ENCODE peak calls at places on chromosomes 16 and 17, in four cellular contexts. N is tibial artery, Z is heart right ventricle, J is astrocyte of the spinal cord. E is an unnamed sample.

GRCh38 chr17:45574376-45574775 is 83.9 kb upstream of the PLEKHM1 start:
- DNase-seq in N (no peak), Z (no peak), J (peak), E (no peak)

GRCh38 chr16:50448522-50448921 is 79.7 kb upstream of the BRD7 start:
- DNase-seq in N (peak), Z (no peak), J (no peak), E (no peak)

GRCh38 chr16:84819644-84820304 is at the start of gene CRISPLD2:
- DNase-seq in N (peak), Z (peak), J (peak), E (peak)

GRCh38 chr17:55768946-55769624 is 18.2 kb downstream of the PCTP start:
- DNase-seq in N (no peak), Z (no peak), J (no peak), E (no peak)

GRCh38 chr16:11359370-11359769 is 14.1 kb downstream of the RMI2 start:
- DNase-seq in N (no peak), Z (no peak), J (peak), E (no peak)

GRCh38 chr17:78762007-78762406 is 20.1 kb downstream of the CYTH1 start:
- DNase-seq in N (no peak), Z (no peak), J (no peak), E (no peak)

GRCh38 chr16:66523861-66524354 is 26.0 kb downstream of the TK2 start:
- DNase-seq in N (no peak), Z (no peak), J (no peak), E (no peak)

GRCh38 chr17:60832206-60832605 is 154.6 kb downstream of the BCAS3 start:
- DNase-seq in N (no peak), Z (no peak), J (peak), E (no peak)

GRCh38 chr17:71496552-71496951 is 624.3 kb upstream of the SOX9 start:
- DNase-seq in N (no peak), Z (no peak), J (no peak), E (no peak)

GRCh38 chr17:31623990-31624389 is 232.5 kb downstream of the RAB11FIP4 start:
- DNase-seq in N (no peak), Z (no peak), J (no peak), E (no peak)

GRCh38 chr17:43927101-43927935 is 15.0 kb downstream of the PPY start:
- DNase-seq in N (no peak), Z (peak), J (no peak), E (no peak)

GRCh38 chr16:89134269-89134668 is 37.3 kb upstream of the CDH15 start:
- DNase-seq in N (peak), Z (no peak), J (no peak), E (no peak)

GRCh38 chr16:49697631-49698030 is 158.3 kb downstream of the ZNF423 start:
- DNase-seq in N (no peak), Z (no peak), J (no peak), E (no peak)

GRCh38 chr17:27546624-27547300 is 84.2 kb upstream of the LGALS9 start:
- DNase-seq in N (no peak), Z (no peak), J (peak), E (no peak)

GRCh38 chr16:10745856-10746255 is 2.2 kb downstream of the NUBP1 start:
- DNase-seq in N (no peak), Z (no peak), J (no peak), E (no peak)

GRCh38 chr17:47076171-47076570 is 97.1 kb upstream of the RPRML start:
- DNase-seq in N (no peak), Z (no peak), J (peak), E (no peak)

GRCh38 chr16:68396481-68396880 is 51.8 kb downstream of the SMPD3 start:
- DNase-seq in N (no peak), Z (no peak), J (peak), E (no peak)

GRCh38 chr16:4506450-4506849 is 30.3 kb downstream of the HMOX2 start:
- DNase-seq in N (peak), Z (no peak), J (peak), E (no peak)

GRCh38 chr17:78529871-78530670 is 47.1 kb downstream of the DNAH17 start:
- DNase-seq in N (peak), Z (no peak), J (no peak), E (no peak)

GRCh38 chr17:1039511-1040215 is 42.7 kb downstream of the TIMM22 start:
- DNase-seq in N (peak), Z (peak), J (no peak), E (peak)

GRCh38 chr16:87548086-87548485 is 54.2 kb upstream of the JPH3 start:
- DNase-seq in N (no peak), Z (no peak), J (no peak), E (no peak)

GRCh38 chr17:28928061-28928460 is 23.3 kb downstream of the PHF12 start:
- DNase-seq in N (no peak), Z (no peak), J (peak), E (no peak)

GRCh38 chr17:36014946-36015345 is 2.8 kb downstream of the CCL23 start:
- DNase-seq in N (no peak), Z (no peak), J (no peak), E (no peak)

GRCh38 chr17:36004604-36005003 is 3.3 kb upstream of the CCL15 start:
- DNase-seq in N (no peak), Z (no peak), J (no peak), E (no peak)

DNA sequence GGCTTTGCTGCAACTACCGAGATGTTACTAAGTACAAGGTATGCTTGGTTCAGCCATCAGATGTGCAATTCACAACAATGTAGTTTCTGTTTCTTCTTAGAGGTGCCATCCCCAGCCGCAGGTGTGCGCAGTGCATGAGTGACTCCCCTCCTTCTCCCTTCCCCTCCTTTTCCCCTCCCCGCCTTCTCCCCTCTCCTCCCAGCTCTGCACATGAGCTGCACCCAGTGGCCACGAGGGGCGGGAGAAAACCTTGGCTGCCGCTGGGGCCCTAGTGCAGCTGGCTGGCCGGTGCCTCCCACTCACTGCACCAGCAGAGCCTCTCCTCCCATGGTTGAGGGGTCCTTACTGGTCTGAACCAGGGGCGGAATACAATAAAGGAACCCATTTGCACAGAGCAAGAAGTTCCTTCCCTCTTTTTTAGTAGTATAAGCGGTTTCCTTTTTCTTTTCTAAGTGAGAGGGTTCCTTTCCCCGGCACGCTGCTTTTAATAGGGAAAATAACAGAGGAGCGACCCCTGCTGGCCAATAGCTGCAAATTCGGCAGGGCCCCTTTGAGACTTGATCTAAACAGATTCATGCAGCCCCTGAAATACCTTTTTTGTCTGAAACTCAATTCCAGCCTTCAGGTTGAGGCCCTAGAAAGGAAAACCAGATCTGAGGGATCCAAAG is 7.8 kb upstream of the CCL15 start:
- DNase-seq in N (no peak), Z (no peak), J (no peak), E (no peak)
- TF ChIP-seq CTCF in N (no peak), Z (no peak), J (peak), E (peak)

GRCh38 chr17:58527306-58527705 is 12.9 kb upstream of the MTMR4 start:
- DNase-seq in N (no peak), Z (no peak), J (no peak), E (no peak)
- TF ChIP-seq CTCF in N (no peak), Z (no peak), J (peak), E (no peak)

GRCh38 chr17:33033176-33033575 is 41.5 kb downstream of the SPACA3 start:
- DNase-seq in N (no peak), Z (no peak), J (no peak), E (no peak)

GRCh38 chr17:33039874-33040273 is 48.2 kb downstream of the SPACA3 start:
- DNase-seq in N (no peak), Z (no peak), J (no peak), E (peak)

DNA sequence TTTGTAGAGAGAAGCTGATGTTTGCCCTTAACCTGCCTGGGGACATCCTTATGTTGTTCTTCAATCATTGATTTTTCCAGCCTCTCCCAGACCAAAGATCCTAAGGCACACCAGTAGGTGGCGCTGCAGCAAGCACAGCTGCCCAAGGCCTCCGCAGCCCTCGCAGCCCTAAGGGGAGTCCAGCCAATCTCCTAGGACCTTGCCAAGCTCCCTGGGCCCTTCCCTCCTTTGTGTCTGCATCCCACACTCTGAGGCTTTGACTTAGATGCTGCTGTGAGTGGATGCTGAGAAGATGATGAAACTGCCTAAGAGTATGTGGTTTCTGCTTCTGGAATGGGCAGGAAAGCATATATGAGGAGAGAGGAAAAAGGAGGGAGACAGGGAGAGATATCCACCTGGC is 47.1 kb downstream of the SPACA3 start:
- DNase-seq in N (no peak), Z (peak), J (no peak), E (peak)
- TF ChIP-seq CTCF in N (peak), Z (peak), J (peak), E (peak)

DNA sequence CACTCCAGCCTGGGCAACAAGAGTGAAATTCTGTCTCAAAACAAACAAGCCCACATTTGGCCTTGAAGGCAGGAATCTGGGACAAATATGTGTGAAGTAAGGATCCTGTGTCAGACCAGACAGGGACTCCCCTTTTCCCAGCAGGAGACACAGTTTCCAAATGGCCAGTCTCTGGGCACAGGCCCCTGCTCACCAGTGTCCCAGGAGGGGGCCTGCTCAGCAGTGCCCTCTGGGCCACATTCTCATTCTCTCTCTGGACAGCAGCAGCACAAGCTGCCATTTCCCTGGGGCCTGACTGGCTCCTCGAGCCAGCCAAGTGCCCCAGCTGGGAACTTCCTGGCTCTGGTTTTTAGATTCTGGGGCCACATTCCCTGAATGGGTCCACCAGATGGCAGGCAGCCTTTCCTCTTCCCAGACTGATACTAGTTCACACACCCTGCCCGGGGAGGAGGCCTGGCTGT is 11.7 kb upstream of the MNT start:
- DNase-seq in N (peak), Z (no peak), J (peak), E (no peak)
- TF ChIP-seq CTCF in N (no peak), Z (no peak), J (peak), E (peak)

GRCh38 chr16:57681950-57682728 is 12.5 kb upstream of the DRC7 start:
- DNase-seq in N (no peak), Z (no peak), J (no peak), E (no peak)
- TF ChIP-seq CTCF in N (no peak), Z (no peak), J (no peak), E (no peak)

GRCh38 chr16:83809092-83809491 is 1.3 kb downstream of the HSBP1 start:
- DNase-seq in N (no peak), Z (no peak), J (no peak), E (no peak)

GRCh38 chr16:83813818-83814653 is 6.3 kb downstream of the HSBP1 start:
- DNase-seq in N (peak), Z (peak), J (peak), E (peak)

GRCh38 chr16:83808573-83809014 is 816 bp downstream of the HSBP1 start:
- DNase-seq in N (no peak), Z (no peak), J (peak), E (peak)

GRCh38 chr16:83807710-83808572 is at the start of gene HSBP1:
- DNase-seq in N (peak), Z (peak), J (peak), E (peak)

DNA sequence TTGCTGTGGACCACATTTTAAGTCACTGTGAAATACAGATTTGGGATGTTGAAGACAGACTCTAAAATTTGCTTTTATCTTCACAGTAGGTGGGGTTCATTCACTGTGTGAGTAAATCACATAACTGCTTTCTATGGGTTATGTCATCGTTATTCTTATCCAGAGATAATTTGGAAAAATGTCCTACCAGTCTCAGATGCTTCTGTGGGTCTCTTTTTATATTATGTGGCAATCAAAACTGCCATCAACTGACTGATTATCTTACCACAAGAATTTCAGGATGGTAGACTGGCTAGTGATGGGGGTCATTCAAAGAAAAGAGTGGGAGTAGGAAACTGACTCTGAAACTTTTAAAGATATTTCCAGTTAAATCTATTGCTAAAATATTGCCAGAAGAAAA is 3.1 kb downstream of the HSBP1 start:
- DNase-seq in N (no peak), Z (no peak), J (no peak), E (no peak)
- TF ChIP-seq CTCF in N (no peak), Z (no peak), J (no peak), E (no peak)

DNA sequence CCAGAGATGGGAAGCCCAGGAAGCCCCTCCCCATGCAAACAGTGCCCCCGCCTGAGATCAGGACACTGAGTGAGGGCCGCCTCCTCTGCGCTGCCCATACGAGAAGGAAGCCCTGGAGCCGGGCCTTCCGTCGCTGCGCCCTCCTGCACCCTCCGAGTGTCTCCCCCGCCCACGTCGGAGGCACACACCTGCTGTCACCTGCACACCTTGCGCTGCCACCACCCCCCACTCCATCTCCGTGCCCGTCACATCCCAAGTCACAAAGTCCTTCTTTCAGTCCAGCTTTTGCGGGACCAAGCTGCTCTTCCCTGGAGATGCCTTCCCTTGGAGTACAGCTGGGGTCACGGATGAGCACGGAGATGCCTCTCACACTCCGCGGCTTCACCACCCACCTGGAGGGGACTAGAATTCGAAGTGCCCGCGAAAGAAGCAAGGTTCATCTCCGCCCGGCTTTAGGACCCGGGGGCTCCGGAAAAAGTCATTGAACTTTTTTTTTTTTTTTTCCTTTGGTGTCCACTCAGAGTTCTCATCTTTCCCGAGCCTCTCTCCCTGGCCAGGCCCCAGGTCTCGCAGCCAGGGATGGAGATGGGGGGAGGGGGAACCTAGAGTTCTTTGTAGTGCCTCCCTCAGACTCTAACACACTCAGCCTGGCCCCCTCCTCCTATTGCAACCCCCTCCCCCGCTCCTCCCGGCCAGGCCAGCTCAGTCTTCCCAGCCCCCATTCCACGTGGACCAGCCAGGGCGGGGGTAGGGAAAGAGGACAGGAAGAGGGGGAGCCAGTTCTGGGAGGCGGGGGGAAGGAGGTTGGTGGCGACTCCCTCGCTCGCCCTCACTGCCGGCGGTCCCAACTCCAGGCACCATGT is at the start of gene FKBP10:
- DNase-seq in N (peak), Z (peak), J (peak), E (no peak)
- TF ChIP-seq CTCF in N (no peak), Z (no peak), J (no peak), E (no peak)

GRCh38 chr17:74990581-74991105 is 3.2 kb downstream of the CDR2L start:
- DNase-seq in N (no peak), Z (no peak), J (no peak), E (no peak)

GRCh38 chr17:74986206-74986576 is 1.2 kb upstream of the CDR2L start:
- DNase-seq in N (no peak), Z (no peak), J (no peak), E (no peak)

GRCh38 chr17:74992223-74992622 is 4.8 kb downstream of the CDR2L start:
- DNase-seq in N (no peak), Z (no peak), J (no peak), E (no peak)

GRCh38 chr17:74987418-74987908 is at the start of gene CDR2L:
- DNase-seq in N (peak), Z (peak), J (peak), E (peak)

DNA sequence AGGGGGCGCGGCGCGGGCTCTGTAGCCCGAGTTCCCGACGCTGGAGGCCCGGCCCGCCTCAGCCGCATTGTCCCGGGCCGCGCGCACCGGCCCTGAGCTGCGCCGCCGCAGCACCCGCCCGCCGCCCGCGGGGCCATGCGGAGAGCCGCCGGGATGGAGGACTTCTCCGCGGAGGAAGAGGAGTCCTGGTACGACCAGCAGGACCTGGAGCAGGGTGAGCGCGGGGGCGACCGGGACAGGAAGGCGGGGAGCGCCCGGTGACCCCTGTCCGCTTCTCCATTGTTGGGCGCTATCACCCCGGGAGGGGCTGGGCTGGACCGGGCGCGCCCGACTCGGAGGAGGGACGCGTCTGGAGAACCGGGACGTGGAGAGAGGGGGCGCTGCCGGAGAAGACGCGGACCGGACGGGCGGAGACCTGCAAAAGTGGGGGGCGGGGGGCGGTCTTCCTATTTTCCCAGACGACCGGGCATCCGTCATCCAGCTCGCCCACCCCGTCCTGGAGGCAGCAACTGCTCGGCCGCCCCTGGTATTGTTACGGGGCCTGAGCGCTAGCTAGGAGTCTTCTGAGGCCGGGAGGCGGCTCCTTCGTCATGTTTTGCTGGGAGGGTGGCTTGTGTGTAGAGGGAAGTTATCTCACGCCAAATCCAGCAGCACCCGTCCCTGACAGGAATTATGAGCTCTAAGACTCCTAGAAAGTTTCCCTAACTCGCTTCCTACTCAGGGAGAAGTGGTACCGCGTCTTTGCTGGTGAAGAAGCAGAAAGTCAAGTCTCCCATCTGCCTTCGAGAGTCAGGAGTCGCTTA is 678 bp downstream of the CDR2L start:
- DNase-seq in N (peak), Z (peak), J (peak), E (peak)
- TF ChIP-seq CTCF in N (peak), Z (peak), J (peak), E (peak)

DNA sequence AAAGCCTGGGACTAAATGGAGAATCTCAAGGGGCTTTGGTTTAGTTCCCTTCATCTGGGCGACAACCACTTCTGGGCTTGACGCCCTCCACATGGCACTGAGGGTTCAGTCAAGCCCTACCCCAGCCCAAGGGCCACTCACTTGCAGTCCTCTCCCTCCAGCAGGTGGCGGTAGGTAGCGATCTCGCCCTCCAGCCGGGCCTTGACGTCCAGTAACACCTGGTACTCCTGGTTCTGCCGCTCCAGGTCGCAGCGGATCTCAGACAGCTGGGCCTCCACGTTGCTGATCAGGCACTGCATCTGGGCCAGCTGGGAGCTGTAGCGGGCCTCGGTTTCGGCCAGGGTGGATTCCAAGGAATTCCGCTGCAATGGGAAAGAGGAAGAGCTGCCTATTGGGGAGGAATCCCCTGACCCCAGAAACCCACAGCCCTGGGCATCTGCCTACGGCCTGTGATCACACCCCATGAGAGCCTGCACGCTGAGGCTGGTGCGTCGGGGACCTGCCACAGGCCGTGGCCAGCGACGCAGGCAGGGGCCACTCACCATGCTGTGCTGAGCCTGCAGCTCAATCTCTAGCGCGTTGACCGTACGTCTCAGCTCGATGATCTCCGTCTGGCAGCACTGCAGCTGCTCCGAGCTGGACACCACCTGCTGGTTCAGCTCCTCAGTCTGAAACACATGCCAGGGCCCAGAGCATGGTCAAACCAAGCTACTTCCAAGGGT is 2.7 kb downstream of the KRT36 start:
- DNase-seq in N (no peak), Z (no peak), J (no peak), E (no peak)
- TF ChIP-seq CTCF in N (no peak), Z (no peak), J (peak), E (peak)